ENCODE peak calls at places on chromosomes 16 and 17, in four cellular contexts. One of them, this sample, is unnamed. For H3K9me3, the result is how much of the 10 kb centered on the place peaks cover.

GRCh38 chr17:72591500-72592241 is 470.9 kb downstream of the SOX9 start:
- DNase-seq in esophagus muscularis mucosa: no peak
- DNase-seq in mammary epithelial cell: peak
- DNase-seq in IMR-90: no peak
- DNase-seq in this sample: peak

GRCh38 chr17:82752371-82753200 is 721 bp downstream of the TBCD start:
- DNase-seq in esophagus muscularis mucosa: no peak
- DNase-seq in IMR-90: no peak
- DNase-seq in mammary epithelial cell: peak
- DNase-seq in this sample: peak

GRCh38 chr16:1656808-1657617 is 21.1 kb upstream of the JPT2 start:
- DNase-seq in mammary epithelial cell: no peak
- DNase-seq in IMR-90: no peak
- DNase-seq in esophagus muscularis mucosa: no peak
- DNase-seq in this sample: no peak

GRCh38 chr16:4373909-4374742 is 2.5 kb downstream of the VASN start:
- DNase-seq in IMR-90: peak
- DNase-seq in esophagus muscularis mucosa: no peak
- DNase-seq in mammary epithelial cell: peak
- DNase-seq in this sample: peak

GRCh38 chr16:1993731-1994131 is 4.0 kb downstream of the SYNGR3 start:
- DNase-seq in IMR-90: peak
- DNase-seq in mammary epithelial cell: peak
- DNase-seq in esophagus muscularis mucosa: no peak
- DNase-seq in this sample: no peak

GRCh38 chr17:57889892-57890856 is 40.3 kb upstream of the MRPS23 start:
- DNase-seq in IMR-90: peak
- DNase-seq in mammary epithelial cell: peak
- DNase-seq in esophagus muscularis mucosa: no peak
- DNase-seq in this sample: peak

GRCh38 chr17:1206016-1206787 is 26.4 kb upstream of the ABR start:
- DNase-seq in IMR-90: no peak
- DNase-seq in mammary epithelial cell: no peak
- DNase-seq in esophagus muscularis mucosa: no peak
- DNase-seq in this sample: no peak

GRCh38 chr16:82460761-82461160 is 166.0 kb upstream of the CDH13 start:
- DNase-seq in esophagus muscularis mucosa: no peak
- DNase-seq in IMR-90: no peak
- DNase-seq in mammary epithelial cell: no peak
- DNase-seq in this sample: no peak

GRCh38 chr17:62599964-62600657 is 27.4 kb upstream of the MRC2 start:
- DNase-seq in mammary epithelial cell: no peak
- DNase-seq in IMR-90: no peak
- DNase-seq in esophagus muscularis mucosa: no peak
- DNase-seq in this sample: no peak

GRCh38 chr16:81466351-81466960 is 21.8 kb downstream of the CMIP start:
- DNase-seq in IMR-90: peak
- DNase-seq in esophagus muscularis mucosa: no peak
- DNase-seq in mammary epithelial cell: no peak
- DNase-seq in this sample: peak

GRCh38 chr17:8192070-8192815 is 2.3 kb upstream of the BORCS6 start:
- DNase-seq in esophagus muscularis mucosa: peak
- DNase-seq in mammary epithelial cell: peak
- DNase-seq in IMR-90: peak
- DNase-seq in this sample: peak

GRCh38 chr17:82859431-82860403 is 19.9 kb upstream of the ZNF750 start:
- DNase-seq in esophagus muscularis mucosa: no peak
- DNase-seq in IMR-90: peak
- DNase-seq in mammary epithelial cell: no peak
- DNase-seq in this sample: peak

GRCh38 chr17:57424777-57425188 is 168.5 kb downstream of the MSI2 start:
- DNase-seq in IMR-90: peak
- DNase-seq in mammary epithelial cell: no peak
- DNase-seq in esophagus muscularis mucosa: no peak
- DNase-seq in this sample: no peak

GRCh38 chr17:44348234-44348987 is 3.3 kb downstream of the GRN start:
- DNase-seq in esophagus muscularis mucosa: no peak
- DNase-seq in mammary epithelial cell: peak
- DNase-seq in IMR-90: peak
- DNase-seq in this sample: no peak

GRCh38 chr16:30813821-30814189 is 26.8 kb upstream of the ZNF629 start:
- DNase-seq in mammary epithelial cell: no peak
- DNase-seq in esophagus muscularis mucosa: no peak
- DNase-seq in IMR-90: no peak
- DNase-seq in this sample: no peak

GRCh38 chr17:33647976-33648375 is 354.9 kb upstream of the ASIC2 start:
- DNase-seq in esophagus muscularis mucosa: no peak
- DNase-seq in mammary epithelial cell: peak
- DNase-seq in IMR-90: peak
- DNase-seq in this sample: no peak

GRCh38 chr17:60622961-60623360 is 23.0 kb downstream of the PPM1D start:
- DNase-seq in mammary epithelial cell: no peak
- DNase-seq in IMR-90: no peak
- DNase-seq in esophagus muscularis mucosa: no peak
- DNase-seq in this sample: no peak

GRCh38 chr17:43576563-43577229 is 30.6 kb upstream of the ETV4 start:
- DNase-seq in IMR-90: peak
- DNase-seq in mammary epithelial cell: peak
- DNase-seq in esophagus muscularis mucosa: no peak
- DNase-seq in this sample: no peak

GRCh38 chr17:29597361-29598172 is 4.6 kb downstream of the ANKRD13B start:
- DNase-seq in esophagus muscularis mucosa: no peak
- DNase-seq in IMR-90: no peak
- DNase-seq in mammary epithelial cell: no peak
- DNase-seq in this sample: no peak

GRCh38 chr16:57372372-57373116 is at the start of gene CX3CL1:
- DNase-seq in mammary epithelial cell: peak
- DNase-seq in esophagus muscularis mucosa: no peak
- DNase-seq in IMR-90: peak
- DNase-seq in this sample: peak

GRCh38 chr16:84448444-84448843 is 56.0 kb downstream of the MEAK7 start:
- DNase-seq in IMR-90: no peak
- DNase-seq in esophagus muscularis mucosa: no peak
- DNase-seq in mammary epithelial cell: no peak
- DNase-seq in this sample: no peak

GRCh38 chr17:77544347-77544746 is 403.6 kb downstream of the SEC14L1 start:
- DNase-seq in mammary epithelial cell: no peak
- DNase-seq in IMR-90: no peak
- DNase-seq in esophagus muscularis mucosa: no peak
- DNase-seq in this sample: no peak

GRCh38 chr17:42536372-42537155 is 523 bp downstream of the NAGLU start:
- DNase-seq in mammary epithelial cell: peak
- DNase-seq in IMR-90: peak
- DNase-seq in esophagus muscularis mucosa: peak
- DNase-seq in this sample: peak

GRCh38 chr17:9235346-9235745 is 214.0 kb downstream of the NTN1 start:
- DNase-seq in mammary epithelial cell: no peak
- DNase-seq in IMR-90: no peak
- DNase-seq in esophagus muscularis mucosa: no peak
- DNase-seq in this sample: no peak

GRCh38 chr16:64094992-64095579 is 1026.8 kb downstream of the CDH11 start:
- DNase-seq in esophagus muscularis mucosa: no peak
- DNase-seq in IMR-90: peak
- DNase-seq in mammary epithelial cell: peak
- DNase-seq in this sample: peak

GRCh38 chr17:77837917-77838316 is 120.6 kb upstream of the TNRC6C start:
- DNase-seq in mammary epithelial cell: no peak
- DNase-seq in IMR-90: no peak
- DNase-seq in esophagus muscularis mucosa: no peak
- DNase-seq in this sample: no peak

GRCh38 chr16:83344014-83344413 is 463.8 kb upstream of the HSBP1 start:
- DNase-seq in IMR-90: peak
- DNase-seq in esophagus muscularis mucosa: no peak
- DNase-seq in mammary epithelial cell: peak
- DNase-seq in this sample: peak

GRCh38 chr16:81366316-81366932 is 51.7 kb downstream of the GAN start:
- DNase-seq in IMR-90: peak
- DNase-seq in esophagus muscularis mucosa: no peak
- DNase-seq in mammary epithelial cell: peak
- DNase-seq in this sample: peak

GRCh38 chr16:30185141-30185682 is 1.8 kb downstream of the CORO1A start:
- DNase-seq in IMR-90: no peak
- DNase-seq in mammary epithelial cell: no peak
- DNase-seq in esophagus muscularis mucosa: no peak
- DNase-seq in this sample: no peak

GRCh38 chr17:34797724-34798123 is 163.5 kb downstream of the CCT6B start:
- DNase-seq in esophagus muscularis mucosa: no peak
- DNase-seq in mammary epithelial cell: no peak
- DNase-seq in IMR-90: peak
- DNase-seq in this sample: no peak

GRCh38 chr16:79089735-79090284 is 510.7 kb downstream of the MAF start:
- DNase-seq in mammary epithelial cell: no peak
- DNase-seq in IMR-90: no peak
- DNase-seq in esophagus muscularis mucosa: no peak
- DNase-seq in this sample: no peak

GRCh38 chr17:20975566-20975965 is 67.2 kb downstream of the USP22 start:
- DNase-seq in mammary epithelial cell: peak
- DNase-seq in esophagus muscularis mucosa: no peak
- DNase-seq in IMR-90: peak
- DNase-seq in this sample: no peak

GRCh38 chr17:19239544-19239943 is 2.4 kb downstream of the EPN2 start:
- DNase-seq in mammary epithelial cell: no peak
- DNase-seq in IMR-90: no peak
- DNase-seq in esophagus muscularis mucosa: no peak
- DNase-seq in this sample: no peak

GRCh38 chr16:81040837-81041236 is 5.2 kb downstream of the ATMIN start:
- DNase-seq in IMR-90: no peak
- DNase-seq in esophagus muscularis mucosa: no peak
- DNase-seq in mammary epithelial cell: no peak
- DNase-seq in this sample: peak

GRCh38 chr17:68909066-68909465 is 46.1 kb downstream of the ABCA8 start:
- DNase-seq in esophagus muscularis mucosa: no peak
- DNase-seq in IMR-90: peak
- DNase-seq in mammary epithelial cell: peak
- DNase-seq in this sample: peak

GRCh38 chr17:19482571-19482970 is 51.1 kb upstream of the SLC47A1 start:
- DNase-seq in esophagus muscularis mucosa: no peak
- DNase-seq in IMR-90: peak
- DNase-seq in mammary epithelial cell: peak
- DNase-seq in this sample: peak

DNA sequence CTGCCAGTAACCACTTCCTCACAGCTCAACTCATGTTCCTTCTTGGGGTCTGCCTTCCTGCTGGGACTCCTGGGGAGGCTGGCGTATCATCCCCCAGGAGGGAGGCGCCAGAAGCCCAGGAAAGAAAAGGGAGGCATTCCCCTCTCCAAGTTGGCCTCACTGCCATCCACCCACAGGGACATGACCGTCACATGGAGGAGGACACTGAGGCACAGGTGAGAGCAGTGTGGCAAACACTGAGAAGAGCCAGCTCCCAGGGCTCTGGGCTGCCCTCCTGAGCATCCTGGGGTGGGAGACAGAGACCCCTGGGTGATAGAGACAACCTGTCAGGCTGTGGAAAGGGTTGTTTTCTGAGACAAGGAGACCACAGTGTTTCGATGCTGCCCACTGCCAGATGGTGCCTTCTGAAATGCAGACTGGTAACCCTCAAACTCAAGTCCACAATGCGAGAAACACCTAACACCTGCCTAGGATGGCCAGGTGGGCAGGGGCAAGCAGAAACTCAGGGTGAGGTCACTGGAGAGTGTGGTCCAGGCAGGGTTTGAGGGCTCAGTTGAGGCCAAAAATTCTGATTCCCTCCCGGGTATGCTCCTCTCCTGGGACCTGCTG is 1722.1 kb downstream of the TP53TG3F start:
- DNase-seq in IMR-90: no peak
- DNase-seq in esophagus muscularis mucosa: peak
- DNase-seq in mammary epithelial cell: no peak
- DNase-seq in this sample: no peak
- H3K9me3 ChIP-seq in IMR-90: under half
- H3K9me3 ChIP-seq in esophagus muscularis mucosa: under half
- H3K9me3 ChIP-seq in mammary epithelial cell: under half
- H3K9me3 ChIP-seq in this sample: under half

GRCh38 chr16:35308674-35309073 is 1849.3 kb downstream of the TP53TG3F start:
- DNase-seq in esophagus muscularis mucosa: no peak
- DNase-seq in IMR-90: no peak
- DNase-seq in mammary epithelial cell: peak
- DNase-seq in this sample: no peak
- H3K9me3 ChIP-seq in esophagus muscularis mucosa: under half
- H3K9me3 ChIP-seq in IMR-90: under half
- H3K9me3 ChIP-seq in mammary epithelial cell: under half
- H3K9me3 ChIP-seq in this sample: under half

DNA sequence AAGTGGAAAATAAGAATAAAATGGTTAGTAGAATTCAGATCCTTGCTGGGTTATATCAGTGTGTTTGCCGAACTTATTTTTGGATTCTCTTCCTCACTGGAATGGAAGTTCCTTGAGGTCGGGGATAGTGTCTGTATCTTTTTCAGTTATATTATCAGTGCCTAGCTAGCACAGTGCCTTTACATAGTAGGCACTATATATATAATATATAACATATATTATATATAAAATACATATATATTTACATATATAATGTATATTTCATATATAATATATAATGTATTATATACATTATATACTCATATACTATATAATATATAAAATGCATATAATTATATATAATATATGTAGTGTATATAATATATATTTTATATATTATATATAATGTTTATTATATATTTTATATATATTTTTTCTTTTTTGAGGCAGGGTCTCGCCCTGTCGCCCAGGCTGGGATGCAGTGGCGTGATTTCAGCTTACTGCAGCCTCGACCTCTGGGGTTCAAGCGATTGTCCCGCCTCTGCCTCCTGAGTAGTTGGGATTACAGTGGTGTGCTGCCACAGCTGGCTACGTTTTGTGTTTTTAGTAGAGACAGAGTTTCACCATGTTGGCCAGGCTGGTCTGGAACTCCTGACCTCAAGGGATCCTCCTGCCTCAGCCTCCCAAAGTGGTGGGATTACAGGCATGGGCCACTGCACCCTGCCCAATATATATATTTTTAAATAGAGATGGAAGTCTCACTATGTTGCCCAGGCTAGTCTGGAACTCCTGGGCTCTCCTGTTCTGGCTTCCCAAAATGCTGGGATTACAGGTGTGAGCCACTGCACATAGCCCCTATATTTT is 3.2 kb downstream of the NFATC3 start:
- DNase-seq in esophagus muscularis mucosa: no peak
- DNase-seq in mammary epithelial cell: no peak
- DNase-seq in IMR-90: no peak
- DNase-seq in this sample: no peak
- H3K9me3 ChIP-seq in esophagus muscularis mucosa: under half
- H3K9me3 ChIP-seq in mammary epithelial cell: under half
- H3K9me3 ChIP-seq in IMR-90: under half
- H3K9me3 ChIP-seq in this sample: under half

GRCh38 chr16:35146723-35147458 is 1687.5 kb downstream of the TP53TG3F start:
- DNase-seq in mammary epithelial cell: no peak
- DNase-seq in esophagus muscularis mucosa: peak
- DNase-seq in IMR-90: no peak
- DNase-seq in this sample: no peak

GRCh38 chr16:35147556-35148504 is 1688.4 kb downstream of the TP53TG3F start:
- DNase-seq in mammary epithelial cell: no peak
- DNase-seq in IMR-90: no peak
- DNase-seq in esophagus muscularis mucosa: peak
- DNase-seq in this sample: no peak

GRCh38 chr16:35150805-35151312 is 1691.4 kb downstream of the TP53TG3F start:
- DNase-seq in mammary epithelial cell: no peak
- DNase-seq in IMR-90: no peak
- DNase-seq in esophagus muscularis mucosa: peak
- DNase-seq in this sample: no peak

GRCh38 chr16:35148748-35149147 is 1689.3 kb downstream of the TP53TG3F start:
- DNase-seq in IMR-90: no peak
- DNase-seq in esophagus muscularis mucosa: no peak
- DNase-seq in mammary epithelial cell: no peak
- DNase-seq in this sample: no peak

GRCh38 chr16:35149550-35149949 is 1690.1 kb downstream of the TP53TG3F start:
- DNase-seq in IMR-90: no peak
- DNase-seq in esophagus muscularis mucosa: peak
- DNase-seq in mammary epithelial cell: no peak
- DNase-seq in this sample: no peak
- H3K9me3 ChIP-seq in IMR-90: under half
- H3K9me3 ChIP-seq in esophagus muscularis mucosa: under half
- H3K9me3 ChIP-seq in mammary epithelial cell: under half
- H3K9me3 ChIP-seq in this sample: under half